ENCODE peak calls at places on chromosomes 3 and 15, in six cellular contexts. One of them, this sample, is unnamed.

GRCh38 chr15:89533861-89534544 is 37.6 kb upstream of the RHCG start:
- DNase-seq in RWPE1: no peak
- DNase-seq in natural killer cell: no peak
- DNase-seq in SK-N-SH: no peak
- DNase-seq in GM20000: no peak
- DNase-seq in suprapubic skin: no peak
- DNase-seq in this sample: no peak

GRCh38 chr3:193637831-193638230 is 44.8 kb downstream of the OPA1 start:
- DNase-seq in RWPE1: no peak
- DNase-seq in natural killer cell: no peak
- DNase-seq in SK-N-SH: no peak
- DNase-seq in GM20000: no peak
- DNase-seq in suprapubic skin: no peak
- DNase-seq in this sample: no peak

GRCh38 chr3:80492162-80492561 is 724.4 kb upstream of the ROBO1 start:
- DNase-seq in RWPE1: no peak
- DNase-seq in natural killer cell: no peak
- DNase-seq in SK-N-SH: no peak
- DNase-seq in GM20000: no peak
- DNase-seq in suprapubic skin: no peak
- DNase-seq in this sample: no peak

GRCh38 chr3:24156466-24156865 is 211.4 kb downstream of the NR1D2 start:
- DNase-seq in RWPE1: no peak
- DNase-seq in natural killer cell: no peak
- DNase-seq in SK-N-SH: no peak
- DNase-seq in GM20000: no peak
- DNase-seq in suprapubic skin: no peak
- DNase-seq in this sample: no peak

GRCh38 chr15:34616613-34617012 is 33.2 kb upstream of the GOLGA8B start:
- DNase-seq in RWPE1: peak
- DNase-seq in natural killer cell: no peak
- DNase-seq in SK-N-SH: no peak
- DNase-seq in GM20000: no peak
- DNase-seq in suprapubic skin: no peak
- DNase-seq in this sample: no peak

GRCh38 chr15:40878785-40879184 is 4.8 kb upstream of the RHOV start:
- DNase-seq in RWPE1: peak
- DNase-seq in natural killer cell: no peak
- DNase-seq in SK-N-SH: no peak
- DNase-seq in GM20000: peak
- DNase-seq in suprapubic skin: no peak
- DNase-seq in this sample: no peak

GRCh38 chr3:18215639-18216038 is 209.5 kb downstream of the SATB1 start:
- DNase-seq in RWPE1: no peak
- DNase-seq in natural killer cell: no peak
- DNase-seq in SK-N-SH: no peak
- DNase-seq in GM20000: no peak
- DNase-seq in suprapubic skin: no peak
- DNase-seq in this sample: no peak

GRCh38 chr3:171565671-171566070 is 105.5 kb upstream of the TNIK start:
- DNase-seq in RWPE1: no peak
- DNase-seq in natural killer cell: no peak
- DNase-seq in SK-N-SH: no peak
- DNase-seq in GM20000: no peak
- DNase-seq in suprapubic skin: no peak
- DNase-seq in this sample: no peak

GRCh38 chr3:125148016-125148812 is 64.3 kb downstream of the SLC12A8 start:
- DNase-seq in RWPE1: no peak
- DNase-seq in natural killer cell: no peak
- DNase-seq in SK-N-SH: no peak
- DNase-seq in GM20000: no peak
- DNase-seq in suprapubic skin: no peak
- DNase-seq in this sample: no peak

GRCh38 chr15:38707802-38708671 is 143.4 kb upstream of the RASGRP1 start:
- DNase-seq in RWPE1: peak
- DNase-seq in natural killer cell: no peak
- DNase-seq in SK-N-SH: peak
- DNase-seq in GM20000: peak
- DNase-seq in suprapubic skin: no peak
- DNase-seq in this sample: no peak

GRCh38 chr3:54557538-54558419 is 370.1 kb downstream of the LRTM1 start:
- DNase-seq in RWPE1: no peak
- DNase-seq in natural killer cell: no peak
- DNase-seq in SK-N-SH: no peak
- DNase-seq in GM20000: no peak
- DNase-seq in suprapubic skin: no peak
- DNase-seq in this sample: no peak

GRCh38 chr3:51874889-51875288 is 512 bp downstream of the IQCF5 start:
- DNase-seq in RWPE1: no peak
- DNase-seq in natural killer cell: no peak
- DNase-seq in SK-N-SH: no peak
- DNase-seq in GM20000: no peak
- DNase-seq in suprapubic skin: no peak
- DNase-seq in this sample: no peak

DNA sequence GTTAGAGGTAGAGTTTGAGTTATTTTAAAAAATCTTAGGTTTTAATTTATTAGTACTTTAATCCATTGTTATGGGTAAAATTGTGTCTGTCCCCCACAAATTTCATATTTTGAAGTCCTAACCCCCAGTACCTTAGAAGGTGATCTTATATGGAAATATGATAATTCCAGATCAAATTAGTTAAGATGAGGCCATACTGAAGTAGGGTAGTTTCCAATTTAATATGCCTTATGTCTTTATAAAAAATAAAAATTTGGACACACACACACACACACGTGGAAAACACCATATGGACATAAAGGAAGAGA is 18.6 kb upstream of the ADGRG7 start:
- DNase-seq in RWPE1: no peak
- DNase-seq in natural killer cell: no peak
- DNase-seq in SK-N-SH: no peak
- DNase-seq in GM20000: no peak
- DNase-seq in suprapubic skin: no peak
- DNase-seq in this sample: no peak
- TF ChIP-seq CTCF in RWPE1: peak
- TF ChIP-seq CTCF in natural killer cell: peak
- TF ChIP-seq CTCF in SK-N-SH: no peak
- TF ChIP-seq CTCF in GM20000: no peak
- TF ChIP-seq CTCF in suprapubic skin: no peak
- TF ChIP-seq CTCF in this sample: peak

GRCh38 chr3:135895106-135895733 is 70.3 kb upstream of the PPP2R3A start:
- DNase-seq in RWPE1: peak
- DNase-seq in natural killer cell: no peak
- DNase-seq in SK-N-SH: peak
- DNase-seq in GM20000: peak
- DNase-seq in suprapubic skin: no peak
- DNase-seq in this sample: peak
- TF ChIP-seq CTCF in RWPE1: peak
- TF ChIP-seq CTCF in natural killer cell: peak
- TF ChIP-seq CTCF in SK-N-SH: peak
- TF ChIP-seq CTCF in GM20000: peak
- TF ChIP-seq CTCF in suprapubic skin: peak
- TF ChIP-seq CTCF in this sample: peak

GRCh38 chr3:148950806-148951205 is 40.5 kb upstream of the GYG1 start:
- DNase-seq in RWPE1: no peak
- DNase-seq in natural killer cell: no peak
- DNase-seq in SK-N-SH: no peak
- DNase-seq in GM20000: no peak
- DNase-seq in suprapubic skin: no peak
- DNase-seq in this sample: no peak
- TF ChIP-seq CTCF in RWPE1: no peak
- TF ChIP-seq CTCF in natural killer cell: no peak
- TF ChIP-seq CTCF in SK-N-SH: peak
- TF ChIP-seq CTCF in GM20000: no peak
- TF ChIP-seq CTCF in suprapubic skin: no peak
- TF ChIP-seq CTCF in this sample: no peak

GRCh38 chr3:11096266-11097135 is 57.8 kb upstream of the HRH1 start:
- DNase-seq in RWPE1: peak
- DNase-seq in natural killer cell: peak
- DNase-seq in SK-N-SH: peak
- DNase-seq in GM20000: peak
- DNase-seq in suprapubic skin: no peak
- DNase-seq in this sample: peak

GRCh38 chr3:11099306-11099705 is 55.0 kb upstream of the HRH1 start:
- DNase-seq in RWPE1: no peak
- DNase-seq in natural killer cell: no peak
- DNase-seq in SK-N-SH: no peak
- DNase-seq in GM20000: no peak
- DNase-seq in suprapubic skin: no peak
- DNase-seq in this sample: no peak

GRCh38 chr3:11091791-11092190 is 62.5 kb upstream of the HRH1 start:
- DNase-seq in RWPE1: no peak
- DNase-seq in natural killer cell: no peak
- DNase-seq in SK-N-SH: no peak
- DNase-seq in GM20000: no peak
- DNase-seq in suprapubic skin: no peak
- DNase-seq in this sample: no peak

GRCh38 chr3:11093823-11094340 is 60.4 kb upstream of the HRH1 start:
- DNase-seq in RWPE1: no peak
- DNase-seq in natural killer cell: no peak
- DNase-seq in SK-N-SH: no peak
- DNase-seq in GM20000: no peak
- DNase-seq in suprapubic skin: no peak
- DNase-seq in this sample: no peak

DNA sequence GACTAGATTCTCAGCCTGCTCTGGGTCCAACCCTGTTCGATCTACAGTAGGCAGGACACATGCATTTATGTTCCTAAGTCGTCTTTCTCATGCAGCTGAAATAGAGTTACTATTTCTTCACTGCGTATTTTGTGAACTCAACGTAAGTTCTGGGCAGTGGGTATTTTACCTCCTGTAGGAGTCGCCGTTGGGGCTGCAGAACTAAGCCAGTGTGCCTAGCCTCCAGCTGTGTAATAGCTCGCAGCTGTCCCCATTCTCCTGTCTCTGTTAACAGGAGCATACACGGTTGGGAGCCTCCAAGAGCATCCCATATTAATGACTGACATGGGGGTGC is 58.4 kb upstream of the HRH1 start:
- DNase-seq in RWPE1: no peak
- DNase-seq in natural killer cell: no peak
- DNase-seq in SK-N-SH: no peak
- DNase-seq in GM20000: no peak
- DNase-seq in suprapubic skin: no peak
- DNase-seq in this sample: no peak
- TF ChIP-seq CTCF in RWPE1: no peak
- TF ChIP-seq CTCF in natural killer cell: no peak
- TF ChIP-seq CTCF in SK-N-SH: peak
- TF ChIP-seq CTCF in GM20000: no peak
- TF ChIP-seq CTCF in suprapubic skin: no peak
- TF ChIP-seq CTCF in this sample: no peak

DNA sequence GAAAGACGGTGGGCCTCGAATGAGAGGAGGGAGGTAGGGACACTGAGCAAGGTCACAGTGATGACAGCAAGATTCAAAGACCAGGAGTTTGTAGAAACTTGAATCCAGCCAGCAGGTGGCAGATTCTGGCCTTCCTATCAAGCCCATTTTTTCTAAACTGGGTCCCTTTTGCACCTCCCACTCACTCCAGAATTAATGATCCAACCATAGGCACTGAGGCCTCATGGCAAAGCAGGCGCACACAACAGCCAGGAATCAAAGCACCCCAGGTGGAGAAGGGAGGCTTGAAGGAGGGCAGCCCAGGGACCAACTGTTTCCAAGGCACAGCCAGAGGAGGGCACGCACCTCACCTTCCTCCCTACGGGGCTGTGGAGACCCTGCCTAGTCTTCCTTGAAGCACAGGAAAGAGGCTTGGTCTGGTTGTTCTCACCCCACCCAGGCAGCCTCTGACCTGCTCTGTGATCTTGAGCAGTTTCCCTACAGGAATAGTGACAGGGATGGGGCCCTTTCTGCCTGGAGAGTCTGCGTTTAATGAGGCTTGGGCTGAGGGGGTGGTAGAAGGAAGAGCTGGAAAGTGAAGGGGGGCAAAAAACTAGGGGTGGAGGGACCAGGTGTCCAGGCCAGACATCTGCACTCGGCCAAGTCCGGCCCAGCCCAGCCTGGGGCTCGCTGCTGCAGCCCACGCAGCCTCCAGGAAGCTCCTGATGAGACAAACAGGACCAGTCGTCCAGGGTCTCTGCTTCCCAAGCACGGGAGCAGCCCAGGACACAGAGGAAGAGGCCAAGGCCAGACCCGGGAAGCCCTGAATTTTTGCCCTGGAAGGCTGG is 90.0 kb downstream of the ANP32A start:
- DNase-seq in RWPE1: peak
- DNase-seq in natural killer cell: no peak
- DNase-seq in SK-N-SH: peak
- DNase-seq in GM20000: no peak
- DNase-seq in suprapubic skin: no peak
- DNase-seq in this sample: no peak
- TF ChIP-seq CTCF in RWPE1: no peak
- TF ChIP-seq CTCF in natural killer cell: peak
- TF ChIP-seq CTCF in SK-N-SH: peak
- TF ChIP-seq CTCF in GM20000: peak
- TF ChIP-seq CTCF in suprapubic skin: peak
- TF ChIP-seq CTCF in this sample: peak

GRCh38 chr3:140358696-140359095 is 319.2 kb upstream of the TRIM42 start:
- DNase-seq in RWPE1: no peak
- DNase-seq in natural killer cell: no peak
- DNase-seq in SK-N-SH: no peak
- DNase-seq in GM20000: no peak
- DNase-seq in suprapubic skin: no peak
- DNase-seq in this sample: no peak

GRCh38 chr3:140363801-140364200 is 314.1 kb upstream of the TRIM42 start:
- DNase-seq in RWPE1: peak
- DNase-seq in natural killer cell: peak
- DNase-seq in SK-N-SH: no peak
- DNase-seq in GM20000: no peak
- DNase-seq in suprapubic skin: no peak
- DNase-seq in this sample: no peak

GRCh38 chr3:140355481-140355880 is 322.4 kb upstream of the TRIM42 start:
- DNase-seq in RWPE1: no peak
- DNase-seq in natural killer cell: no peak
- DNase-seq in SK-N-SH: no peak
- DNase-seq in GM20000: no peak
- DNase-seq in suprapubic skin: no peak
- DNase-seq in this sample: no peak

GRCh38 chr3:140359198-140359995 is 318.5 kb upstream of the TRIM42 start:
- DNase-seq in RWPE1: no peak
- DNase-seq in natural killer cell: no peak
- DNase-seq in SK-N-SH: no peak
- DNase-seq in GM20000: no peak
- DNase-seq in suprapubic skin: no peak
- DNase-seq in this sample: no peak

DNA sequence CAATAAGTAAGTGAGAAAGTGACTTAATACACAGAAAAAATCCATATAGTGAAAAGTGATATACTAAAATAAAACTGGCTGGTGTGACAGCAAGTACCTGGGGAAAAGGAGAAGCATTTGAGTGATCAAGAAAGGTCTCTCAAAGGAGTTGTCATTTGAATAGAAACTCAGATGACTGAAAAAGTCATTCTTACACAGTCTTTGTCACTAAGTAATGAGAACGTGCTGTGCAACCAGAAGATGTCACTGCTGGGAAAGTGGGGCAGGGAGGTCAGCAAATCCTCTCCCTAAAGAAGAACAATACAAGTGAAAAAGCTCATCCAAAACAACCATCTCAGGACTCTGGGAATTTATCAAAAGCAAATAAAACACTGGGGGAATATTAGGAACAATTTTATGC is 317.5 kb upstream of the TRIM42 start:
- DNase-seq in RWPE1: no peak
- DNase-seq in natural killer cell: no peak
- DNase-seq in SK-N-SH: no peak
- DNase-seq in GM20000: no peak
- DNase-seq in suprapubic skin: no peak
- DNase-seq in this sample: no peak
- TF ChIP-seq CTCF in RWPE1: no peak
- TF ChIP-seq CTCF in natural killer cell: no peak
- TF ChIP-seq CTCF in SK-N-SH: no peak
- TF ChIP-seq CTCF in GM20000: peak
- TF ChIP-seq CTCF in suprapubic skin: no peak
- TF ChIP-seq CTCF in this sample: no peak

This sample was measured in mesothelial cell of epicardium.